ENCODE peak calls at places on chromosomes 5 and 9, in eight cellular contexts. B, F, U, N, A, K, G and H are unnamed samples.

GRCh38 chr5:82494942-82495341 is 216.8 kb upstream of the RPS23 start:
- DNase-seq in N (no peak), G (no peak), U (no peak), A (peak; percentile 5), B (no peak), K (no peak), F (no peak), H (no peak)

GRCh38 chr5:26942481-26942880 is 95.9 kb downstream of the CDH9 start:
- DNase-seq in A (peak; percentile 25), U (no peak), G (no peak), B (no peak), F (no peak), K (no peak), N (no peak), H (no peak)

GRCh38 chr5:181207214-181207959 is 2.4 kb upstream of the TRIM7 start:
- DNase-seq in A (peak; percentile 93), N (peak; percentile 60), U (peak; percentile 98), G (peak; percentile 80), F (peak; percentile 52), K (peak; percentile 71), B (peak; percentile 85), H (no peak)

GRCh38 chr5:112420111-112420864 is 1.2 kb upstream of the EPB41L4A start:
- DNase-seq in F (no peak), B (peak; percentile 89), N (peak; percentile 86), G (peak; percentile 82), K (peak; percentile 68), A (peak; percentile 5), U (peak; percentile 12), H (peak; percentile 56)

GRCh38 chr9:76572205-76572550 is 113.2 kb downstream of the GCNT1 start:
- DNase-seq in K (no peak), U (no peak), G (no peak), N (no peak), A (no peak), F (no peak), B (no peak), H (no peak)

GRCh38 chr5:135890867-135891266 is 4.8 kb downstream of the IL9 start:
- DNase-seq in F (no peak), N (no peak), U (no peak), A (no peak), G (no peak), K (no peak), B (no peak), H (no peak)

GRCh38 chr9:82682431-82682830 is 380.5 kb downstream of the RASEF start:
- DNase-seq in N (no peak), U (no peak), G (no peak), B (no peak), F (no peak), K (no peak), A (no peak), H (no peak)

GRCh38 chr9:83220737-83221136 is 157.8 kb upstream of the RASEF start:
- DNase-seq in A (peak; percentile 29), G (no peak), K (no peak), F (no peak), U (no peak), B (no peak), N (no peak), H (no peak)

GRCh38 chr9:134830126-134830525 is 50.5 kb upstream of the FCN2 start:
- DNase-seq in K (no peak), F (no peak), U (no peak), B (no peak), G (no peak), N (no peak), A (no peak), H (no peak)

GRCh38 chr5:10337986-10338385 is 15.5 kb upstream of the MARCHF6 start:
- DNase-seq in K (no peak), B (no peak), A (no peak), N (no peak), U (no peak), F (no peak), G (no peak), H (no peak)

GRCh38 chr5:113058706-113059226 is 82.2 kb downstream of the DCP2 start:
- DNase-seq in A (no peak), N (no peak), K (no peak), U (no peak), G (no peak), F (no peak), B (no peak), H (no peak)

GRCh38 chr5:82031220-82032119 is 59.6 kb downstream of the ATG10 start:
- DNase-seq in U (no peak), F (no peak), B (no peak), N (no peak), A (no peak), G (no peak), K (no peak), H (no peak)

GRCh38 chr5:10592598-10592997 is 28.7 kb downstream of the ANKRD33B start:
- DNase-seq in B (no peak), G (no peak), F (no peak), K (no peak), A (no peak), N (no peak), U (no peak), H (no peak)

GRCh38 chr5:129361441-129362025 is 98.6 kb upstream of the ADAMTS19 start:
- DNase-seq in F (no peak), G (no peak), A (peak; percentile 3), U (no peak), B (no peak), N (no peak), K (no peak), H (no peak)

GRCh38 chr5:95590880-95591279 is 29.0 kb upstream of the GPR150 start:
- DNase-seq in A (no peak), F (no peak), G (no peak), N (no peak), U (no peak), B (no peak), K (no peak), H (no peak)

GRCh38 chr5:135977375-135977928 is 22.7 kb upstream of the LECT2 start:
- DNase-seq in G (peak; percentile 74), U (peak; percentile 7), N (peak; percentile 62), F (peak; percentile 3), A (peak; percentile 30), B (peak; percentile 66), K (peak; percentile 32), H (peak; percentile 25)

GRCh38 chr9:73219985-73220626 is 68.4 kb downstream of the ANXA1 start:
- DNase-seq in G (no peak), A (peak; percentile 9), K (no peak), U (no peak), B (no peak), N (no peak), F (no peak), H (no peak)

GRCh38 chr5:149121145-149121544 is 20.1 kb upstream of the ABLIM3 start:
- DNase-seq in B (no peak), N (no peak), A (no peak), G (no peak), F (no peak), K (no peak), U (no peak), H (no peak)

GRCh38 chr9:89473762-89474469 is 24.0 kb downstream of the SEMA4D start:
- DNase-seq in K (no peak), A (peak; percentile 89), F (no peak), B (no peak), G (no peak), U (no peak), N (no peak), H (no peak)

GRCh38 chr5:43602818-43603534 is at the start of gene NNT:
- DNase-seq in B (peak; percentile 87), G (peak; percentile 79), K (peak; percentile 56), U (no peak), N (peak; percentile 40), A (peak; percentile 35), F (peak; percentile 55), H (peak; percentile 78)

GRCh38 chr5:41508696-41509398 is 1.6 kb downstream of the PLCXD3 start:
- DNase-seq in A (no peak), F (no peak), N (no peak), U (no peak), K (no peak), B (no peak), G (no peak), H (no peak)

GRCh38 chr5:15734058-15734457 is 234.1 kb downstream of the FBXL7 start:
- DNase-seq in A (no peak), G (no peak), B (peak; percentile 16), U (no peak), N (no peak), K (no peak), F (no peak), H (no peak)
- H3K27ac ChIP-seq in A (no peak overlapping the region), G (no peak overlapping the region), B (no peak overlapping the region), U (no peak overlapping the region), N (no peak overlapping the region), K (no peak overlapping the region), F (no peak overlapping the region), H (no peak overlapping the region)

GRCh38 chr9:125260564-125260963 is 1.1 kb upstream of the GAPVD1 start:
- DNase-seq in N (no peak), B (no peak), F (no peak), A (peak; percentile 54), G (no peak), U (no peak), K (no peak), H (no peak)
- H3K27ac ChIP-seq in N (no peak overlapping the region), B (peak overlapping the region; percentile 90), F (no peak overlapping the region), A (no peak overlapping the region), G (peak overlapping the region; percentile 95), U (peak overlapping the region; percentile 81), K (no peak overlapping the region), H (no peak overlapping the region)

GRCh38 chr9:16112116-16112515 is 559.3 kb downstream of the CCDC171 start:
- DNase-seq in F (no peak), K (no peak), A (no peak), B (no peak), N (no peak), U (no peak), G (no peak), H (no peak)

GRCh38 chr9:16119261-16119660 is 566.4 kb downstream of the CCDC171 start:
- DNase-seq in U (no peak), N (no peak), F (no peak), G (no peak), K (no peak), A (no peak), B (no peak), H (no peak)

GRCh38 chr9:16119861-16120641 is 567.2 kb downstream of the CCDC171 start:
- DNase-seq in F (no peak), N (no peak), G (no peak), U (no peak), B (no peak), K (no peak), A (peak; percentile 64), H (no peak)

GRCh38 chr9:16118090-16118489 is 565.2 kb downstream of the CCDC171 start:
- DNase-seq in N (no peak), A (no peak), F (no peak), U (no peak), B (no peak), K (no peak), G (no peak), H (no peak)

GRCh38 chr9:16115994-16116393 is 563.2 kb downstream of the CCDC171 start:
- DNase-seq in A (no peak), B (no peak), F (no peak), G (no peak), N (no peak), K (no peak), U (no peak), H (no peak)
- H3K27ac ChIP-seq in A (no peak overlapping the region), B (no peak overlapping the region), F (no peak overlapping the region), G (no peak overlapping the region), N (no peak overlapping the region), K (no peak overlapping the region), U (no peak overlapping the region), H (no peak overlapping the region)

DNA sequence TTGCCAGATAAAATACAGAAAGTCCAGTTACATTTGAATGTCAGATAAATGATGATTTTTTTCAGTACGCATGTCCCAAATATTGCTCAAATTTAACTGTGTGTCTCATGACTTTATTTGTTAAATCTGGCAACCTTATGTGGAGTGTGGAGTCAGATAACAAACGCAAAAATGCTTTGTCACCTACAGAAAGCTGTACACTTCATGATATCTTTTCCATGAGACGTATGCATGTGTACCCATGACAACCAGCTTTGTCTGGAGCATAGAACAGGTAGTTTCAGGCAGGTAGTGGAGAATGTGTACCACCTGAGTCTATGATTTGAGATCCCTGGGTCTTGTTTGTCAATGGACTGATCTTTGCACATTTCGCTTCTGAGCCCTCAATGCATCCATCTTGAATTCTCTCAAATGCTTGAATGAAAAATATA is 105.5 kb upstream of the CPEB4 start:
- DNase-seq in A (no peak), F (no peak), U (no peak), K (no peak), N (no peak), G (no peak), B (no peak), H (no peak)
- H3K27ac ChIP-seq in A (peak overlapping the region; percentile 88), F (no peak overlapping the region), U (no peak overlapping the region), K (peak overlapping the region; percentile 57), N (peak overlapping the region; percentile 92), G (peak overlapping the region; percentile 72), B (peak overlapping the region; percentile 58), H (peak overlapping the region; percentile 76)